ENCODE peak calls at places on chromosomes 4 and X, in four cellular contexts. W, U, S and O are unnamed samples. For H3K4me1, the result is how much of the 10 kb centered on the place peaks cover.

GRCh38 chrX:154804957-154805695 is at the start of gene MPP1:
- DNase-seq in W (peak), U (peak), S (peak), O (peak)

GRCh38 chr4:128225148-128225547 is 62.5 kb downstream of the PGRMC2 start:
- DNase-seq in W (no peak), U (no peak), S (peak), O (no peak)

GRCh38 chr4:8355864-8356565 is 84.5 kb downstream of the ACOX3 start:
- DNase-seq in W (peak), U (no peak), S (no peak), O (peak)

GRCh38 chrX:104324461-104324860 is 69.7 kb upstream of the ESX1 start:
- DNase-seq in W (no peak), U (no peak), S (peak), O (no peak)

GRCh38 chr4:84632092-84632491 is 49.2 kb downstream of the CDS1 start:
- DNase-seq in W (no peak), U (no peak), S (no peak), O (peak)

GRCh38 chrX:103674531-103675454 is 11.7 kb downstream of the MORF4L2 start:
- DNase-seq in W (no peak), U (no peak), S (no peak), O (peak)

GRCh38 chr4:121711263-121712000 is 14.7 kb upstream of the ANXA5 start:
- DNase-seq in W (peak), U (peak), S (peak), O (peak)

GRCh38 chr4:150080335-150080734 is 2.1 kb downstream of the DCLK2 start:
- DNase-seq in W (no peak), U (no peak), S (peak), O (no peak)

GRCh38 chrX:54492340-54492739 is 3.7 kb downstream of the FGD1 start:
- DNase-seq in W (peak), U (no peak), S (no peak), O (peak)

GRCh38 chrX:110026099-110026844 is 23.4 kb downstream of the TMEM164 start:
- DNase-seq in W (peak), U (no peak), S (peak), O (no peak)

GRCh38 chr4:8103421-8103820 is 55.2 kb downstream of the ABLIM2 start:
- DNase-seq in W (no peak), U (no peak), S (no peak), O (peak)

GRCh38 chr4:102386966-102387365 is 41.7 kb upstream of the SLC39A8 start:
- DNase-seq in W (no peak), U (no peak), S (no peak), O (no peak)

GRCh38 chr4:155602351-155603140 is 64.1 kb upstream of the GUCY1A1 start:
- DNase-seq in W (no peak), U (no peak), S (no peak), O (no peak)

GRCh38 chr4:25621027-25621930 is 34.4 kb upstream of the SLC34A2 start:
- DNase-seq in W (no peak), U (no peak), S (no peak), O (no peak)

DNA sequence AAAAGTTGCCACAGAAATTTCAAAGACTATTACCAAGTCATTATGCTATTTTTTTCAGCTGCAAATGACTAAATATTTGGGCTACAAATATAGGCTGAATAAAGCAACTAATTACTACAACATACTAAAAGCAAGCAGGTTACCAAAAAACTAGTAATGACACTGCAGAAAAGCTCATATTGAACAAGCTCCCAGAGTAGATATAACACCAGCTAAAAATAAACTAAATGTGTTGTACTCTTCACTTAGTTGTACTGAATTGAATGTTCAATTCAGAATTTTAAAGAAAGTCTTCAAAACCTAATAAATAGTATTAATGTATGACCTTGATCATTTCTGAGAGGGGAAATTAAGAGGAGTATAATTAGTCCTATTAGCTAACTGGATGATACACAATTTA is 12.0 kb downstream of the ATP8A1 start:
- DNase-seq in W (no peak), U (no peak), S (no peak), O (no peak)
- H3K4me1 ChIP-seq in W (under half), U (under half), S (under half), O (under half)

DNA sequence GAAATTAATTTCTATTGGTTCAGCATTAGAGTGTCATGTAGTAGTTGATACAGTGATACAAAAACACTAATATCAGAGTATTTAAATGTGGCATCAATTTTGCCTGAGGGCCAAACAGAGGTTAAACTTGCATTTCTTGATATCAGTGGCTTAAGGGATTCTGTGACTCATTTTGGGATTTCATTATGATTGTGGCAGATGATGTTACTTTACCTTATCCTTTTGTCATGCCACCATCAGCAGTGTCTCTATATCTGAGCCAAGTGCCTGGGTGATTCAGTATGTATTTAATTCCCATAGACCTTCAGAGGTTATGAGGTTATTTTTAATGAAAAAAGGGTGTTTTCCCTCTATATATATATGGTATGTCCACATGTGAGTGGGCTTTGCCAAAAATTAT is 582.9 kb downstream of the ADGRL3 start:
- DNase-seq in W (no peak), U (no peak), S (no peak), O (no peak)
- H3K4me1 ChIP-seq in W (under half), U (under half), S (under half), O (under half)

DNA sequence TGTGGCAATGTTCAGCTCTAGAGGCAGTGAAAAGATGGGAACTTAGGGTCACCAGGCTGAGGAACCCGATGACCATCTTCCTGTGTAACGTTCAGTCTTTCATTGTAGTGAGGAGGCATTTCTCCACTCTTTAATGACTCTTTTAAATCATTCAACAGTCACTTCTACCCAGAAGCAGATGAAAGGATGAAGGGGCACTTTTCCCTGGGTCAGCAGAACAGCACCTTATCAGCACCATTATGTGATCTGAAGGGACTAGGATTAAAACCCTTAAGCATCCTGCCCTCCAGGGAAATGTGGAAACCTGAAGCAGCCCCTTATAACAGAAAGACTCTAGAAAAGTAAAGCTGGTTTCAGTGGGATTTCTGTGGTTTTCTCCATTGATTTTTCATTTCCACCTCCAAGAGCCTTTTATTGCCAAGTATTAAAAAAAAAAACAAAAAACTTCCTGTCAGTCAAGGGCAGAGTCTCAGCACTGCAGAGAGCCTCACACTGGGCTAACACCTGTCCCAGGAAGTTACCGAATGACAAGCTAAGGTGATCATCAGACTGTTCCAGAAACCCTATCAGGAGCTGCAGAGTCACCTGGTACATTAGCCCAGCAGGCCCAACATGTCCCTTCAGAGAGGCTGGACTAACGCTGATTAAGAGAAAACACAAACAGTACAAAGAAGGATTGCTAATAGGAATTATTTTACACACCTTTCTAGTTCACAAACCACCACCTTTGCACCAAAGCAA is 185.9 kb downstream of the SHROOM3 start:
- DNase-seq in W (no peak), U (no peak), S (no peak), O (peak)
- H3K4me1 ChIP-seq in W (under half), U (under half), S (under half), O (under half)

GRCh38 chr4:30724217-30724616 is 4.0 kb downstream of the PCDH7 start:
- DNase-seq in W (no peak), U (no peak), S (peak), O (no peak)

GRCh38 chr4:30725562-30725961 is 5.4 kb downstream of the PCDH7 start:
- DNase-seq in W (no peak), U (no peak), S (peak), O (no peak)

GRCh38 chr4:30727409-30727808 is 7.2 kb downstream of the PCDH7 start:
- DNase-seq in W (no peak), U (no peak), S (no peak), O (no peak)

GRCh38 chr4:30728291-30728690 is 8.1 kb downstream of the PCDH7 start:
- DNase-seq in W (no peak), U (no peak), S (peak), O (no peak)

GRCh38 chr4:30726090-30726668 is 6.0 kb downstream of the PCDH7 start:
- DNase-seq in W (no peak), U (no peak), S (peak), O (no peak)
- H3K4me1 ChIP-seq in W (under half), U (under half), S (under half), O (under half)

GRCh38 chr4:140092094-140092820 is 61.7 kb downstream of the MAML3 start:
- DNase-seq in W (peak), U (no peak), S (peak), O (peak)

GRCh38 chr4:140096921-140097320 is 57.1 kb downstream of the MAML3 start:
- DNase-seq in W (no peak), U (no peak), S (no peak), O (no peak)

GRCh38 chr4:140096483-140096861 is 57.5 kb downstream of the MAML3 start:
- DNase-seq in W (no peak), U (no peak), S (no peak), O (no peak)

GRCh38 chr4:140095694-140096482 is 58.1 kb downstream of the MAML3 start:
- DNase-seq in W (no peak), U (no peak), S (peak), O (peak)

DNA sequence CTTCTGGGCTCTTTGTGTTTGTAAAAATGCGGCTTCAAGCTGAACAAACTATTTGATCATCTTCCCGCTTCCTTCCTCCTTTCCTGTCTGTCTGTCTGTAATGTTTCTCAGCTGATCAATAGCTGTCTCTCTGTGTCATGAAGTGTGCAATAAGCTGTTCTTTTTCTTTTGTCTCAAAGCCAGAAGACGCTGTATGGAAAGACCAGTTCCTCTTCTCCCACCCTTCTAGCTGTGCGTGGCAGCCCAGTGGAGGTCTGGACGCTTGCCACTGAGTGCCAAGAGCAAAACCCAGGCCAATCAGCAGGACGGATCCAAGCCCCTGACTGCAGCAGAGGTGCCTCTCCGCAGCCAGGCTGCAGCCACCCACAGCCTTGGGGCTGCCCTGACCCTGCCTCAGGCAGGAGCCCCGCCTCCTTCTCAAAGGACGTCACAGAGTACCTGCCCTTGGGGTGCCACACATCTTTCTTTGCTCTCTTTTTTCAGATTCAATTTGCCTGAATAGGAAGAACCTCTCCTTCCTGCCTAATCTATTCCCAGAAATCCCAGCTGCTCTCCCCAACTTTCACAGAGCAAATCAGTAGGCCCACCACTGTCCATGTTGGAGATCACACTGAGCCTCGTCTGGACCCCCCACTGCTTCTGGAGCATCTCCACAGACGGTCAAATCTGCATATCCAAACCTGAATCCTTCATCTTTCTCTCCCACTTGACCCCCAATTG is 59.1 kb downstream of the MAML3 start:
- DNase-seq in W (peak), U (no peak), S (no peak), O (no peak)
- H3K4me1 ChIP-seq in W (under half), U (under half), S (half or more), O (under half)

GRCh38 chrX:93695981-93696380 is 22.0 kb downstream of the FAM133A start:
- DNase-seq in W (no peak), U (no peak), S (no peak), O (no peak)
- H3K4me1 ChIP-seq in W (under half), U (under half), S (under half), O (under half)

GRCh38 chr4:143404555-143404954 is 67.9 kb downstream of the GAB1 start:
- DNase-seq in W (no peak), U (no peak), S (no peak), O (no peak)
- H3K4me1 ChIP-seq in W (under half), U (under half), S (half or more), O (under half)

DNA sequence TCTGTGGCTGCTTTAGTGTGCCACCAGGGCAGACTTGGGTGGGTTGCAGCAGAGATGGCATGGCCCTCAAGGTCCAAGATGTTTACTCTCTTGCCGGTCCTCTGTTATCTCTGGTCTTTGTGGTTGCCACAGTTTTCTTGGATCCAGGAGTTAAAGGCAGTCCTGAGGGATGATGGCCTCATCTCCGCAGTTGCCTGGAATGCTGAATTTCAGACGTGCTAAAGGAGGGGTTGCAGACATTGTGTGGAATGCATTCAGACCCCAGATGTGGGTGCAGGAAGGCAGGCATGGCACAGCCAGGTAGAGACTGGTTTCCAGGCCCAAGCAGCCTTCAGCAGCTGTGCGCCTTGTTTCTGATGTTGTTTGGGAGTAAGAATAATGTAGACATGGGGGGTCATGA is 64.4 kb downstream of the TBL1X start:
- DNase-seq in W (no peak), U (no peak), S (no peak), O (no peak)
- H3K4me1 ChIP-seq in W (under half), U (under half), S (under half), O (under half)